ENCODE peak calls at places on chromosomes 13 and 19, in eight cellular contexts. H is uterus; S is heart left ventricle; P is mesenchymal stem cell; W is neural progenitor cell; X is CD8-positive, alpha-beta memory T cell; Q is suprapubic skin; G is endothelial cell of umbilical vein. V is an unnamed sample. For H3K9me3 and H3K4me1, the result is how much of the 10 kb centered on the place peaks cover.

GRCh38 chr13:35309711-35310110 is 166.8 kb downstream of the MAB21L1 start:
- DNase-seq in H (no peak), S (no peak), P (no peak), W (no peak), X (no peak), Q (no peak), G (no peak), V (no peak)

GRCh38 chr13:92573467-92574057 is 653.0 kb upstream of the GPC6 start:
- DNase-seq in H (no peak), S (no peak), P (peak), W (peak), X (no peak), Q (no peak), G (no peak), V (no peak)

GRCh38 chr19:1126984-1127760 is 23.4 kb downstream of the GPX4 start:
- DNase-seq in H (no peak), S (no peak), P (no peak), W (no peak), X (no peak), Q (no peak), G (no peak), V (no peak)

GRCh38 chr13:106753241-106753640 is 185.3 kb upstream of the ARGLU1 start:
- DNase-seq in H (no peak), S (no peak), P (peak), W (peak), X (no peak), Q (no peak), G (peak), V (no peak)

GRCh38 chr19:46303702-46304397 is 7.0 kb downstream of the HIF3A start:
- DNase-seq in H (peak), S (peak), P (peak), W (peak), X (no peak), Q (no peak), G (no peak), V (no peak)

GRCh38 chr13:79966502-79966901 is 374.4 kb downstream of the SPRY2 start:
- DNase-seq in H (no peak), S (no peak), P (peak), W (no peak), X (no peak), Q (no peak), G (no peak), V (no peak)

GRCh38 chr19:15640294-15640903 is at the start of gene CYP4F3:
- DNase-seq in H (peak), S (peak), P (no peak), W (no peak), X (no peak), Q (no peak), G (no peak), V (peak)

GRCh38 chr19:3976495-3977241 is 5.8 kb upstream of the DAPK3 start:
- DNase-seq in H (no peak), S (peak), P (no peak), W (no peak), X (no peak), Q (no peak), G (no peak), V (no peak)

GRCh38 chr19:42606660-42607351 is 12.1 kb upstream of the CEACAM8 start:
- DNase-seq in H (no peak), S (peak), P (no peak), W (peak), X (peak), Q (no peak), G (peak), V (no peak)

GRCh38 chr13:64546371-64546770 is 2683.8 kb downstream of the PCDH9 start:
- DNase-seq in H (no peak), S (no peak), P (no peak), W (no peak), X (no peak), Q (no peak), G (no peak), V (no peak)

GRCh38 chr19:29832801-29833200 is 21.0 kb downstream of the CCNE1 start:
- DNase-seq in H (no peak), S (no peak), P (no peak), W (no peak), X (no peak), Q (peak), G (no peak), V (no peak)

GRCh38 chr13:99321709-99322108 is 14.5 kb upstream of the GPR183 start:
- DNase-seq in H (no peak), S (no peak), P (no peak), W (no peak), X (no peak), Q (no peak), G (no peak), V (no peak)

GRCh38 chr19:798415-799075 is 1.3 kb downstream of the PTBP1 start:
- DNase-seq in H (no peak), S (no peak), P (no peak), W (peak), X (peak), Q (no peak), G (no peak), V (peak)

DNA sequence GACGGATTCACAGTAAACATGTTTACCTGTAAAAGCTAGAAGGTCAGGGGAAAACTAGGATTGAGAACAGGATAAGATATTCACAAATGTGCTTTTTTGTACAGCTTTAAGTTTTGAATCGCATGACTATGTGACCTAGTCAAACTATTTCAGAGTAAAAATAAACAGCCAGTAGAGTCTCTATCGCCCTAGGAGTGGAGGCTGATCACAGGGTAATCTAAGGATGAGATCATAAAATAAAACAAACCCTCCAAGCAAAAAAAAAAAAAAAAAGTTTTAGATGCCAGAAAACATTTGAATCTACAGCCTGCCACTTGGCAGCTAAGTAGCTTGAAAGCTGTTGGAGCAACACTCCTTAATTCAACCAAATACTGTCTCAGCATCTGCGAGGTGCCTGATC is 26.8 kb downstream of the ZNF350 start:
- DNase-seq in H (no peak), S (no peak), P (peak), W (no peak), X (no peak), Q (no peak), G (no peak), V (no peak)
- H3K9me3 ChIP-seq in H (under half), S (under half), P (half or more), W (under half), X (under half), Q (half or more), G (under half), V (under half)

DNA sequence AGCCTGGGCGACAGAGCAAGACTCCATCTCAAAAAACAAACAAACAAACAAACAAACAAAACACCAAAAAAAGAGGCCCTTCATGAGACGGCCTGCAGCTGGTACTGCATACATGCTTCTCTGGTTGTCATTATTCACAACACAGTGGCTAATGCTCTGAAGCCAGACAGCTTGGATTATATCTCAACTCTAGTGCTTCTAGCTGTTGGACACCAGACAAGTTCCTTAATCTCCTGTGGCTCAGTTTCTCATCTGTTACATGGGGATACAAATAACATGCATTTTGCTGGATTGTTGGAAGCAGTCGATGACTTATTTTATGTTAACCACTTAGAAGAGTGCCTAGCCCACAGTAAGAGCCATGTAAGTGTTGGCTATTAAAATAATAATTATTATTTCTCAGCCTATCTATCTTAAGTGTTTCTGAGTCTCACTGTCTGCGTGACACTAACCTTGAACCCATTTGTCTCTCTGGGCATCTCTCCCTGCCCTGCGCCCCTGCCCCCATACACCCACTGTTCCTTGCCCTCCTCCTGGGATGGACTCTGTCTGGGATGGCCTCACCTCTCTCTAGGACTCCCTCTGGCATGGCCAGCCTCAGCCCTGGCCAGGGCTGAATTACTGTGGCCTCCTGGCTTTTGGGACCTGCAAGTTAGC is 3.1 kb upstream of the JUNB start:
- DNase-seq in H (no peak), S (no peak), P (peak), W (no peak), X (no peak), Q (no peak), G (no peak), V (no peak)
- H3K27ac ChIP-seq in H (peak), S (peak), P (peak), W (peak), X (peak), Q (peak), G (peak), V (peak)

DNA sequence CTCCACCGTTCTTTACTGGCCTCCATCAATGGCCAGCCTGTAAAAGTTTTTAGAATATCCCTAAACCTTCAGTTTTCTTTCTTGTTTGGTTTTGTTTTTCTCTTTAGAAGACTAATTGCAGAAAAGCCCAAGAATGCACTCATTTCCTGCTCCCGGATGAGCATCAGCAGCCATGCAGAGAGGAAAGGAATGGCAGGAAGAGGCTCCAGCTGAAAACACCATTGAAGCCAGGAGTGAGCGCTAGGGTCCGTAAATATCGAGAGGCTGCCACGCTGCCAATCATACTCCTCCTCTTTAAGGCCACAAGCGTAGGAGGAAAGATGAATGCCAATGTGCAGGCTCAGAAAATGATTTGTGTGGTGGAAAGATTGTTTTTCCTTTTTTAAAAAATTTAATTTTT is 57.4 kb upstream of the UBE2L5 start:
- DNase-seq in H (no peak), S (no peak), P (peak), W (no peak), X (no peak), Q (no peak), G (peak), V (no peak)
- H3K4me1 ChIP-seq in H (under half), S (under half), P (under half), W (under half), X (under half), Q (under half), G (under half), V (under half)

GRCh38 chr19:36638862-36639510 is 27.7 kb downstream of the ZNF461 start:
- DNase-seq in H (no peak), S (no peak), P (peak), W (no peak), X (no peak), Q (no peak), G (peak), V (no peak)
- H3K9me3 ChIP-seq in H (under half), S (half or more), P (half or more), W (under half), X (half or more), Q (half or more), G (under half), V (under half)

DNA sequence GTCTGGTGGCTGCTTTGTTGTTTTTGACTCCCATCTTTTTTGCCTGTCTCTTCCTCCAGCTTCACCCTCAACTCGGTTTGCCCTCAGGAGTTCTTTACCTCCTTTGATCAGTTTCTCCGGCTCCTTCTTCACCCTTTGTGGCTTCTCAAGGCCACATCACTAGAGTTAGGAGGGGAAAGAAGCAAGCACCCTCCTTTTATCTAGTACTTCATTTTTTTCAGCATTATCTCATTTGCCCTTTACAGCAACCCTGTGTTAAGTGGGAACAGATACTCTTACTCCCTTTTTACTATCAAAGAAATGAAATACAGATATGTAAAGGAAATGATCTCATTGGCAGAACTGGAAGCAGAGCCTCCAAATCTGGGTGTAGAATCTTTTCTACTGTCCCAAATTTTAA is 26.9 kb downstream of the RAP2A start:
- DNase-seq in H (no peak), S (no peak), P (no peak), W (no peak), X (no peak), Q (no peak), G (no peak), V (no peak)
- H3K27ac ChIP-seq in H (no peak), S (no peak), P (no peak), W (no peak), X (no peak), Q (peak), G (no peak), V (no peak)

DNA sequence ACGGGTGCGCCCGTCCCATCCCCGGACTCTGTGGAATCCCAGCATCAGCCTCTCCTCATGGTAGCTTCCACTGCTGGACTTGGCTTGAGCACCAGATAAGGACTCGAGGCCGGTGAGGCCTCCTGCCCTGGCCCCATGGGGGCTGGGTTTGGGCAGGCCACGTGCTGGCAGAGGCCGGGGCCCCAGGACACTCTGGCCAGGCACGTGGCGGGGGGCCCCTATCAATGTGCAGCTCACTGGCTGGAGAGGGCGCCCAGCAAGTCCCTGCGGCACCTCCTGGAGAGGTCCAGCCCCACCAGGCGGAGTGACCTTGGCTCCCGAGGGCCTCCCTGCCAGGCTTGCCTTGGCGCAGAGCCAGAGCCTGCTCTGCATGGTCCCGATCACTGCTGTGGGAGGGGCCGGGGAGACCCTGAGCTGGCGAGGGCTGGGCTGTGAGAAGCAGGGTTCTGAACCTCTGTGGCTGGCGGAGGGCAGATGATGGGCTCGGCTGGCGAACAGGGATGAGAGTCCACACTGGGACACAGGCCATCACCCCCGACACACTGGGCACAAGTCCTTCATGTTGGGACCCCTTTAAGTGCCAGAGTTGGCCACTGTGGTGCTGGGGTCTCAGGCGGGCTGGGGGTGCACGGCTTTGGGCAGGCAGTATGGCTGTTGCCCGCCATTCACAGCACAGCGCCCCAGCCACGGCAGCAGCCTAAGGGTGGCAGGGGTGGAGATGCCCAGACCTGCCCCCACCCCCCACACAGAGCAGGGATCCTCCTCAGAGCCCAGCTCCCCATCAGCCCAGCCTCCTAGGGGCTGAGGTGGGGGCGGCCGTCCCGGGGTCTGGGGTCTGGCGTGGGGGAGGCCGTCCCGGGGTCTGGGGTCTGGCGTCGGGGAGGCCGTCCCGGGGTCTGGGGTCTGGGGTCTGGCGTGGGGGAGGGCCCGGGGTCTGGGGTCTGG is 19.1 kb downstream of the CEBPG start:
- DNase-seq in H (peak), S (peak), P (no peak), W (no peak), X (peak), Q (no peak), G (no peak), V (peak)
- H3K4me1 ChIP-seq in H (under half), S (half or more), P (half or more), W (under half), X (under half), Q (half or more), G (under half), V (under half)

GRCh38 chr19:57706346-57706745 is 2.7 kb downstream of the ZNF154 start:
- DNase-seq in H (no peak), S (no peak), P (no peak), W (no peak), X (no peak), Q (no peak), G (no peak), V (no peak)
- H3K9me3 ChIP-seq in H (under half), S (under half), P (under half), W (under half), X (half or more), Q (under half), G (under half), V (half or more)

GRCh38 chr19:7515091-7515470 is 822 bp upstream of the ZNF358 start:
- DNase-seq in H (no peak), S (peak), P (peak), W (no peak), X (no peak), Q (no peak), G (no peak), V (peak)
- H3K27ac ChIP-seq in H (peak), S (peak), P (no peak), W (no peak), X (no peak), Q (peak), G (no peak), V (peak)

DNA sequence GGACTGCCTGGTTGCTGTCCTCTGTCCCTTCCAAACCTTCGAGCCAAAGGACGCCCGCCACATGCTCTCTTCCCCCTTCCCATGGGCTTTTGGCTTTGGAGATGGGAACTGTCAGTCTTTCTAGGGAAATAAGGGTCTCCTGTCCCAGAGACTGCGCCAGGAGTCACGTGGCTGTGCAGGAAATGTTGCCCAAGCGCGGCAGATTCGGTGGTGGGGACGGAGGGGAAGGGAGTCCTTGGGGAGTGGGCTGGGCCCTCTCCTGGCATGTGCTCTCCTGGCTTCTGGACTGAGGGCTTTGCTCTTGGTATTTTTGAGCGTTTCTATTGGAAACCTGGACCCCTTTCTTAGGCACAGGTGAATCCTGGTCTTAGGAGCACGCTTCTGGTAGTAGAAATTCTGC is 103.2 kb downstream of the KDM4B start:
- DNase-seq in H (no peak), S (no peak), P (no peak), W (no peak), X (no peak), Q (no peak), G (no peak), V (no peak)
- H3K4me1 ChIP-seq in H (under half), S (under half), P (under half), W (under half), X (under half), Q (under half), G (under half), V (under half)

GRCh38 chr19:9487016-9487415 is 11.4 kb downstream of the ZNF560 start:
- DNase-seq in H (no peak), S (no peak), P (no peak), W (no peak), X (no peak), Q (no peak), G (no peak), V (no peak)
- H3K9me3 ChIP-seq in H (under half), S (under half), P (under half), W (under half), X (under half), Q (under half), G (under half), V (under half)